ENCODE peak calls at places on chromosomes 7 and 10, in nine cellular contexts. B is NB4; F is fibroblast of mammary gland; R is cardiac fibroblast; M is SK-N-SH; I is IMR-90; P is astrocyte; C is CD8-positive, alpha-beta memory T cell; K is CD4-positive, CD25-positive, alpha-beta regulatory T cell. H is an unnamed sample.
A peak's percentile ranks its signal among the peaks of the same experiment; 100 is the strongest.

GRCh38 chr7:49295136-49295535 is 370.8 kb downstream of the CDC14C start:
- DNase-seq in B (peak; percentile 8), F (peak; percentile 68), R (peak; percentile 6), M (no peak), I (no peak), P (peak; percentile 86), C (no peak), K (no peak), H (peak; percentile 62)

GRCh38 chr10:44261710-44262455 is 123.0 kb downstream of the CXCL12 start:
- DNase-seq in B (no peak), F (peak; percentile 79), R (peak; percentile 53), M (peak; percentile 55), I (peak; percentile 56), P (peak; percentile 36), C (no peak), K (no peak), H (peak; percentile 79)

GRCh38 chr7:15757041-15757995 is 70.8 kb upstream of the MEOX2 start:
- DNase-seq in B (no peak), F (peak; percentile 67), R (peak; percentile 40), M (no peak), I (no peak), P (no peak), C (no peak), K (no peak), H (peak; percentile 48)

GRCh38 chr7:148698397-148699023 is at the start of gene CUL1:
- DNase-seq in B (peak; percentile 93), F (peak; percentile 55), R (peak; percentile 65), M (peak; percentile 93), I (peak; percentile 52), P (peak; percentile 46), C (peak; percentile 78), K (peak; percentile 91), H (peak; percentile 77)

GRCh38 chr7:100356416-100357068 is 1.4 kb upstream of the PILRB start:
- DNase-seq in B (peak; percentile 39), F (no peak), R (no peak), M (peak; percentile 26), I (no peak), P (no peak), C (no peak), K (no peak), H (no peak)

GRCh38 chr10:22002531-22003110 is 909 bp downstream of the DNAJC1 start:
- DNase-seq in B (peak; percentile 44), F (peak; percentile 67), R (peak; percentile 78), M (no peak), I (peak; percentile 63), P (peak; percentile 66), C (peak; percentile 40), K (peak; percentile 59), H (peak; percentile 68)

GRCh38 chr7:144255471-144255897 is 9.1 kb downstream of the OR2A7 start:
- DNase-seq in B (peak; percentile 1), F (no peak), R (no peak), M (no peak), I (no peak), P (no peak), C (no peak), K (no peak), H (no peak)

GRCh38 chr10:44962870-44963738 is 3.5 kb downstream of the RASSF4 start:
- DNase-seq in B (peak; percentile 75), F (no peak), R (no peak), M (no peak), I (no peak), P (no peak), C (no peak), K (no peak), H (no peak)

GRCh38 chr10:71585579-71586092 is 133.9 kb downstream of the C10orf105 start:
- DNase-seq in B (peak; percentile 27), F (no peak), R (no peak), M (no peak), I (no peak), P (no peak), C (no peak), K (no peak), H (no peak)

GRCh38 chr7:73985737-73986141 is 42.2 kb upstream of the ELN start:
- DNase-seq in B (no peak), F (no peak), R (no peak), M (peak; percentile 64), I (no peak), P (no peak), C (no peak), K (no peak), H (no peak)

GRCh38 chr7:18064242-18064838 is 36.7 kb upstream of the PRPS1L1 start:
- DNase-seq in B (peak; percentile 50), F (peak; percentile 32), R (peak; percentile 45), M (peak; percentile 26), I (no peak), P (no peak), C (no peak), K (no peak), H (peak; percentile 5)

GRCh38 chr7:48269066-48269465 is 97.8 kb downstream of the ABCA13 start:
- DNase-seq in B (no peak), F (no peak), R (no peak), M (no peak), I (peak; percentile 18), P (no peak), C (no peak), K (no peak), H (no peak)

GRCh38 chr10:21075880-21076279 is 178.8 kb upstream of the NEBL start:
- DNase-seq in B (no peak), F (no peak), R (no peak), M (no peak), I (no peak), P (no peak), C (no peak), K (no peak), H (no peak)

GRCh38 chr7:8125680-8126444 is 136.1 kb downstream of the ICA1 start:
- DNase-seq in B (peak; percentile 39), F (no peak), R (no peak), M (no peak), I (no peak), P (no peak), C (peak; percentile 74), K (peak; percentile 93), H (no peak)

GRCh38 chr7:6106140-6106904 is 75.1 kb downstream of the ANKRD61 start:
- DNase-seq in B (peak; percentile 76), F (peak; percentile 60), R (peak; percentile 60), M (no peak), I (peak; percentile 38), P (peak; percentile 23), C (peak; percentile 20), K (peak; percentile 73), H (peak; percentile 48)

GRCh38 chr7:20157456-20157855 is 59.7 kb downstream of the MACC1 start:
- DNase-seq in B (no peak), F (no peak), R (no peak), M (no peak), I (no peak), P (no peak), C (no peak), K (no peak), H (no peak)

GRCh38 chr7:8751557-8752231 is 318.3 kb downstream of the NXPH1 start:
- DNase-seq in B (no peak), F (no peak), R (no peak), M (no peak), I (no peak), P (no peak), C (no peak), K (no peak), H (no peak)

GRCh38 chr7:154493594-154493993 is 441.4 kb downstream of the DPP6 start:
- DNase-seq in B (no peak), F (no peak), R (no peak), M (no peak), I (no peak), P (no peak), C (no peak), K (no peak), H (no peak)
- H3K4me3 ChIP-seq in B (no peak overlapping the region), F (no peak overlapping the region), R (no peak overlapping the region), M (no peak overlapping the region), I (no peak overlapping the region), P (no peak overlapping the region), C (no peak overlapping the region), K (no peak overlapping the region), H (no peak overlapping the region)

DNA sequence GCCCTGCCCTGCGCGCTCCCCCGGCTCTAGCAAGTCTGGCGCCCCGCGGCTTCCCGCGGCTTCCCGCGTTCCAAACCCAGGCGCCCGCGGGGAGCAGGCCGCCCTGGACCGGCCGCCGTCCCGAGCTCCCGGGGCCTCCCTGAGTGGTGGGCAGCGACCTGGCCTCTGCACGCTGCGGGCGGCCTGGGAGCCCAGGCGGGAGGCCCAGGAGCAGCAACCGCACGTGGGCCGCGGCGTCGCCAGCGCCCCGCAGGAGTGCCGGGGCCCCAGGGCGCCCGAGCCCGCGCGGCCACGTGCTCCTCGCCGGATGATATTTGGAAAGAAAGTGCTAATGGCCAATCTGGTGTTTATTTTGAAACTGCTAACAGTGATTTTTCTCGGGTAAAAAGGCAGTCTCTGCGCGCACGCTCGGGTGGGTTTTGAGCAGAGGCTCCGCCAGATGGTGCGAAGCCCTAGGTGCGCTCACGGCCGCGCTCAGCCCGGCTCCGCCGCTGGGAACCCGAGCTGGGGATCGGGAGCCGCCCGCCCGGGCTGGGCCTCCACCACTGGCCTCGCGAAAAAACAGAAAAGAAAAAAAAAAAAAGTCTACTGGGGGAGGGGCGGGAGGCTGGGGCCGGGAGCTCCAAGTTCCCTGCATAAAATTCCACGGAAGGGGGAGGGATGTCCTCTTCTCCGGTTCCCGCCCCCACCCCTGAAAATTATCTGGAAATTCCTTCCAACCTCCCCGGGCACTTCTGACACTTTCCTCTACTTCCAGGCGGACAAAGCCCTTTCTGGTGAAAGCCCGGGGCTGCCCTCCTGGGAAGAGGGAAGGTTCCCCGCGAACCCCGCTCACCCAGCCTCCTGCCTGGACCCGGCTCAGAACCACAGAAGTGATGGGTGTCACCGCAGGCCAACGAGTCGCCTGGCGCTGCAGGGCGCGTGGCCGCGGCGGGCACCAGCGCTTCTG is 4.3 kb downstream of the EBF3 start:
- DNase-seq in B (no peak), F (no peak), R (peak; percentile 64), M (no peak), I (no peak), P (no peak), C (no peak), K (no peak), H (no peak)
- H3K4me3 ChIP-seq in B (peak overlapping the region; percentile 89), F (peak overlapping the region; percentile 10), R (peak overlapping the region; percentile 73), M (no peak overlapping the region), I (no peak overlapping the region), P (no peak overlapping the region), C (no peak overlapping the region), K (no peak overlapping the region), H (no peak overlapping the region)

GRCh38 chr10:17227367-17228080 is 517 bp upstream of the VIM start:
- DNase-seq in B (peak; percentile 42), F (peak; percentile 57), R (peak; percentile 64), M (peak; percentile 50), I (peak; percentile 39), P (no peak), C (no peak), K (peak; percentile 74), H (peak; percentile 54)
- H3K4me3 ChIP-seq in B (peak overlapping the region; percentile 68), F (peak overlapping the region; percentile 97), R (peak overlapping the region; percentile 96), M (peak overlapping the region; percentile 98), I (peak overlapping the region; percentile 87), P (peak overlapping the region; percentile 64), C (peak overlapping the region; percentile 67), K (peak overlapping the region; percentile 97), H (peak overlapping the region; percentile 99)

DNA sequence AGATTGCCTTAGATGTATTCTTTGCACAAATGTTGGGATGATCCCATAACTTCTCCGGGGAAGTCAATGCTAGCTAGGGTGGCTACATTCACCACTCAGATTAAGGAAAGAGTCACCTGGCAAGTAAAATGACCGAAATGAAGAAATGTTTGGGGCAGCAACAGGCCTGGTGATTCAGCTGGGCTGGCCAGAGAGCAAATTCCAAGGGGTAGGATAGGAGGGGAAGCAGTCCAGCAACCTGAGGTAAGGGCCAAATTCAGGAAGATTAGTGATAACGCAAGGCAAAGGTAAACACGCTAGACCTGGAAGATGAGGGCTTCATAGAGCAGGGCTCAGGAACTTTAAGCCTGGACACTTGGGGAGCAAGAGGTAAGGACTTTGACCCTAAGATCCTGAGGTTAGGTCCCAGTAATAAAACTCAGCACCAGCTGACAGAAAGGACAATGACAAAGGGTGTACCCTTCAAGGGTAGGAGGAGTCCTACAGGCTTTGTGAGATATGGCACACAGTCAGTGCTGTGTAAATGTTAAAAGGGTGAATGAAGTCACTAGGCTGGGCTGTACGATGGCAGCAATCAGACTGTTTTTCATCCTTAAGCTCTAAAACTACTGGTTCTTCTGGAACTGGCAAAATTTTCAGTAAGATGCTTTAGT is 22.7 kb upstream of the SMNDC1 start:
- DNase-seq in B (no peak), F (no peak), R (peak; percentile 50), M (no peak), I (peak; percentile 28), P (peak; percentile 44), C (no peak), K (no peak), H (no peak)
- H3K4me3 ChIP-seq in B (no peak overlapping the region), F (no peak overlapping the region), R (no peak overlapping the region), M (no peak overlapping the region), I (no peak overlapping the region), P (no peak overlapping the region), C (no peak overlapping the region), K (no peak overlapping the region), H (no peak overlapping the region)

H was measured in AG10803.